ENCODE peak calls at places on chromosomes 6 and 20, in five cellular contexts. E is caudate nucleus; R is ascending aorta; C is CD8-positive, alpha-beta T cell; O is HCT116. B is an unnamed sample.

GRCh38 chr6:112016335-112016734 is 37.6 kb upstream of the CCN6 start:
- DNase-seq in R (no peak), E (no peak), O (no peak), C (no peak), B (no peak)

GRCh38 chr6:6712979-6713514 is 124.5 kb downstream of the LY86 start:
- DNase-seq in O (no peak), C (no peak), R (no peak), E (no peak), B (peak)

GRCh38 chr20:22866757-22867425 is 168.2 kb upstream of the SSTR4 start:
- DNase-seq in O (no peak), E (no peak), R (no peak), C (no peak), B (no peak)

GRCh38 chr20:43838703-43839060 is 76.0 kb upstream of the TOX2 start:
- DNase-seq in E (no peak), O (no peak), C (no peak), R (peak), B (peak)

GRCh38 chr20:62319346-62319909 is 16.6 kb downstream of the ADRM1 start:
- DNase-seq in C (no peak), E (no peak), O (no peak), R (no peak), B (no peak)

GRCh38 chr6:157879034-157879872 is 56.2 kb downstream of the SNX9 start:
- DNase-seq in C (no peak), R (no peak), E (no peak), O (no peak), B (no peak)

GRCh38 chr6:43812850-43813584 is 43.0 kb downstream of the VEGFA start:
- DNase-seq in O (no peak), C (peak), R (no peak), E (no peak), B (peak)

GRCh38 chr6:111837007-111837406 is 36.2 kb downstream of the FYN start:
- DNase-seq in E (no peak), C (no peak), O (no peak), R (no peak), B (no peak)

GRCh38 chr6:41359617-41360313 is 24.4 kb downstream of the NCR2 start:
- DNase-seq in O (no peak), R (no peak), E (no peak), C (no peak), B (no peak)

GRCh38 chr6:31888281-31889258 is 8.9 kb downstream of the EHMT2 start:
- DNase-seq in E (peak), R (no peak), C (peak), O (no peak), B (peak)

GRCh38 chr20:20780127-20780822 is 67.8 kb upstream of the RALGAPA2 start:
- DNase-seq in E (no peak), R (peak), C (peak), O (no peak), B (no peak)

GRCh38 chr6:98944598-98945011 is 3.1 kb downstream of the FBXL4 start:
- DNase-seq in E (no peak), C (no peak), R (no peak), O (no peak), B (no peak)

GRCh38 chr6:136647363-136647763 is 97.1 kb upstream of the MAP7 start:
- DNase-seq in C (peak), E (no peak), R (peak), O (no peak), B (no peak)

GRCh38 chr6:79868098-79868722 is 79.1 kb downstream of the ELOVL4 start:
- DNase-seq in O (peak), R (no peak), E (peak), C (peak), B (peak)

GRCh38 chr20:55538261-55538908 is 466.9 kb downstream of the CBLN4 start:
- DNase-seq in R (no peak), O (no peak), E (no peak), C (no peak), B (no peak)

GRCh38 chr6:34189806-34190503 is 44.1 kb upstream of the GRM4 start:
- DNase-seq in O (no peak), C (peak), E (peak), R (peak), B (peak)

GRCh38 chr6:150202934-150203333 is 60.1 kb downstream of the PPP1R14C start:
- DNase-seq in E (no peak), R (no peak), O (no peak), C (no peak), B (no peak)

GRCh38 chr6:151181701-151182367 is 57.9 kb upstream of the AKAP12 start:
- DNase-seq in E (no peak), O (no peak), C (no peak), R (no peak), B (no peak)

GRCh38 chr20:32296412-32296811 is 19.0 kb downstream of the KIF3B start:
- DNase-seq in E (no peak), O (no peak), C (no peak), R (no peak), B (no peak)

GRCh38 chr6:41505084-41506049 is 40.8 kb upstream of the FOXP4 start:
- DNase-seq in C (no peak), E (no peak), R (peak), O (no peak), B (peak)

GRCh38 chr20:47146703-47147102 is 209.8 kb downstream of the ZMYND8 start:
- DNase-seq in C (no peak), E (no peak), R (no peak), O (no peak), B (no peak)

DNA sequence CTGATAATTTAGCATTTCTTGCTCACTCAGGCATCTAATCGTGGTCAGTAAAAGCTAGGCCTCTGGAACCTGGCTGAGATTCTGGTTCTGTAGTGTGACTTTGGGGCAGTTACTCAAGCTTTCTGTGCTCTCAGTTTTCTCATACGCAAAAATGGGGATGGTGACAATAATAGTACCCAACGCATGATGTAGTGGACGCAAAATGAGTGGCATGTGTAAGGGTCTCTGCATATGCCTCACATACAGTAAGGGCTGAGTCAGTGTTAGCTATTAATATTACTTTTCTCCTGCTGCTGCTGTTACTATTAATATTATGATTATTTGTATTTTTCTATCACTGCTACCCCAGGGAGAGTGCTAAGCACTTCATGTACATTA is 686 bp downstream of the GINS1 start:
- DNase-seq in C (no peak), R (peak), O (no peak), E (no peak), B (no peak)
- H3K27ac ChIP-seq in C (no peak), R (no peak), O (peak), E (no peak), B (peak)

DNA sequence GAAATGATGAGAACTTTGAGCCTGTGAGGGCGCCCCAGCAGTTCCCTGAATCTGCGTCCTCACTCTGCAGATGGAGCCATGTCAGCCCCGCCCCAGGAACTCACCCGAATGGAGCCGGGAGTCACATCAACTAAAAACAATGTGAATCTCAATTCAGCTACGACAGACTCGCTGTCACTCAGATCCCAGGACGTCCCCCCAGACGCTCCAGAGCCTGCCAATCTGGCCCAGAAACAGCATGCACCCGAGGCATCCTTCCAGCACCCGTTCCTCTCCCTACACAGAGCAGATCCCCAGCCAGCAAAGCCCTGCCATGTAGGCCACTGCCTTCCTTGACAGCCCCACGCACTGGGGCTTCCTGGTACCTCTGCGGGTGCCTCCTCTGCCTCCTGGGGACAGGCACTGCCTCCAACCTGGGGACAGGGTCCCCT is 248.0 kb downstream of the TTLL2 start:
- DNase-seq in O (no peak), R (no peak), E (no peak), C (no peak), B (no peak)
- H3K27ac ChIP-seq in O (no peak), R (peak), E (no peak), C (no peak), B (no peak)

GRCh38 chr20:48818481-48818987 is 9.3 kb downstream of the PREX1 start:
- DNase-seq in C (peak), R (no peak), E (no peak), O (no peak), B (peak)
- H3K27ac ChIP-seq in C (peak), R (no peak), E (no peak), O (no peak), B (no peak)

GRCh38 chr20:35497780-35498189 is 31.7 kb downstream of the C20orf173 start:
- DNase-seq in C (no peak), R (peak), E (peak), O (no peak), B (no peak)
- H3K27ac ChIP-seq in C (no peak), R (peak), E (peak), O (no peak), B (no peak)